ENCODE peak calls at places on chromosomes 16 and 17, in seven cellular contexts. One of them, this sample, is unnamed. For H3K4me1, the result is how much of the 10 kb centered on the place peaks cover.

GRCh38 chr16:22711847-22712246 is 102.1 kb upstream of the HS3ST2 start:
- DNase-seq in A549: no peak
- DNase-seq in tibial artery: no peak
- DNase-seq in fibroblast of lung: no peak
- DNase-seq in HepG2: no peak
- DNase-seq in IMR-90: no peak
- DNase-seq in SK-N-SH: no peak
- DNase-seq in this sample: no peak

GRCh38 chr17:28712705-28713415 is 1.2 kb upstream of the PROCA1 start:
- DNase-seq in A549: no peak
- DNase-seq in tibial artery: no peak
- DNase-seq in fibroblast of lung: no peak
- DNase-seq in HepG2: no peak
- DNase-seq in IMR-90: no peak
- DNase-seq in SK-N-SH: no peak
- DNase-seq in this sample: no peak

GRCh38 chr17:74497471-74497870 is 31.0 kb downstream of the CD300A start:
- DNase-seq in A549: no peak
- DNase-seq in tibial artery: peak
- DNase-seq in fibroblast of lung: no peak
- DNase-seq in HepG2: no peak
- DNase-seq in IMR-90: no peak
- DNase-seq in SK-N-SH: no peak
- DNase-seq in this sample: no peak

GRCh38 chr17:48429156-48429555 is 858 bp downstream of the SKAP1 start:
- DNase-seq in A549: no peak
- DNase-seq in tibial artery: no peak
- DNase-seq in fibroblast of lung: no peak
- DNase-seq in HepG2: no peak
- DNase-seq in IMR-90: no peak
- DNase-seq in SK-N-SH: no peak
- DNase-seq in this sample: no peak

GRCh38 chr16:80948886-80949502 is 57.7 kb downstream of the CMC2 start:
- DNase-seq in A549: no peak
- DNase-seq in tibial artery: no peak
- DNase-seq in fibroblast of lung: no peak
- DNase-seq in HepG2: peak
- DNase-seq in IMR-90: peak
- DNase-seq in SK-N-SH: peak
- DNase-seq in this sample: no peak

GRCh38 chr17:80045703-80046102 is 9.3 kb downstream of the CCDC40 start:
- DNase-seq in A549: no peak
- DNase-seq in tibial artery: no peak
- DNase-seq in fibroblast of lung: no peak
- DNase-seq in HepG2: no peak
- DNase-seq in IMR-90: no peak
- DNase-seq in SK-N-SH: no peak
- DNase-seq in this sample: no peak

GRCh38 chr16:78703951-78704350 is 604.5 kb downstream of the WWOX start:
- DNase-seq in A549: no peak
- DNase-seq in tibial artery: no peak
- DNase-seq in fibroblast of lung: no peak
- DNase-seq in HepG2: no peak
- DNase-seq in IMR-90: no peak
- DNase-seq in SK-N-SH: no peak
- DNase-seq in this sample: no peak

GRCh38 chr17:68567035-68567434 is 34.1 kb downstream of the FAM20A start:
- DNase-seq in A549: no peak
- DNase-seq in tibial artery: no peak
- DNase-seq in fibroblast of lung: no peak
- DNase-seq in HepG2: peak
- DNase-seq in IMR-90: no peak
- DNase-seq in SK-N-SH: no peak
- DNase-seq in this sample: no peak

GRCh38 chr17:7460850-7461660 is 16.2 kb downstream of the CHRNB1 start:
- DNase-seq in A549: no peak
- DNase-seq in tibial artery: no peak
- DNase-seq in fibroblast of lung: no peak
- DNase-seq in HepG2: no peak
- DNase-seq in IMR-90: no peak
- DNase-seq in SK-N-SH: no peak
- DNase-seq in this sample: no peak

GRCh38 chr16:82262244-82262643 is 92.2 kb upstream of the MPHOSPH6 start:
- DNase-seq in A549: no peak
- DNase-seq in tibial artery: no peak
- DNase-seq in fibroblast of lung: no peak
- DNase-seq in HepG2: no peak
- DNase-seq in IMR-90: no peak
- DNase-seq in SK-N-SH: no peak
- DNase-seq in this sample: no peak

GRCh38 chr16:81625544-81626152 is 153.4 kb upstream of the PLCG2 start:
- DNase-seq in A549: no peak
- DNase-seq in tibial artery: peak
- DNase-seq in fibroblast of lung: peak
- DNase-seq in HepG2: no peak
- DNase-seq in IMR-90: peak
- DNase-seq in SK-N-SH: no peak
- DNase-seq in this sample: peak

GRCh38 chr17:29592850-29593545 is at the start of gene ANKRD13B:
- DNase-seq in A549: no peak
- DNase-seq in tibial artery: no peak
- DNase-seq in fibroblast of lung: no peak
- DNase-seq in HepG2: no peak
- DNase-seq in IMR-90: no peak
- DNase-seq in SK-N-SH: peak
- DNase-seq in this sample: no peak

GRCh38 chr16:66618588-66618987 is 14.1 kb downstream of the CMTM3 start:
- DNase-seq in A549: no peak
- DNase-seq in tibial artery: peak
- DNase-seq in fibroblast of lung: peak
- DNase-seq in HepG2: no peak
- DNase-seq in IMR-90: peak
- DNase-seq in SK-N-SH: no peak
- DNase-seq in this sample: peak

GRCh38 chr17:39328815-39329214 is 72.6 kb downstream of the FBXL20 start:
- DNase-seq in A549: no peak
- DNase-seq in tibial artery: no peak
- DNase-seq in fibroblast of lung: no peak
- DNase-seq in HepG2: no peak
- DNase-seq in IMR-90: peak
- DNase-seq in SK-N-SH: no peak
- DNase-seq in this sample: no peak

GRCh38 chr16:87252269-87252970 is 64.8 kb downstream of the C16orf95 start:
- DNase-seq in A549: no peak
- DNase-seq in tibial artery: no peak
- DNase-seq in fibroblast of lung: peak
- DNase-seq in HepG2: no peak
- DNase-seq in IMR-90: no peak
- DNase-seq in SK-N-SH: no peak
- DNase-seq in this sample: no peak

GRCh38 chr17:68456529-68457167 is 648 bp downstream of the WIPI1 start:
- DNase-seq in A549: peak
- DNase-seq in tibial artery: peak
- DNase-seq in fibroblast of lung: peak
- DNase-seq in HepG2: peak
- DNase-seq in IMR-90: peak
- DNase-seq in SK-N-SH: peak
- DNase-seq in this sample: peak

GRCh38 chr16:81450783-81451491 is 6.3 kb downstream of the CMIP start:
- DNase-seq in A549: no peak
- DNase-seq in tibial artery: no peak
- DNase-seq in fibroblast of lung: no peak
- DNase-seq in HepG2: no peak
- DNase-seq in IMR-90: no peak
- DNase-seq in SK-N-SH: no peak
- DNase-seq in this sample: no peak

GRCh38 chr17:57629886-57630285 is 115.2 kb downstream of the CCDC182 start:
- DNase-seq in A549: no peak
- DNase-seq in tibial artery: peak
- DNase-seq in fibroblast of lung: no peak
- DNase-seq in HepG2: no peak
- DNase-seq in IMR-90: no peak
- DNase-seq in SK-N-SH: no peak
- DNase-seq in this sample: no peak

GRCh38 chr16:14354561-14355351 is 275.3 kb downstream of the PARN start:
- DNase-seq in A549: no peak
- DNase-seq in tibial artery: no peak
- DNase-seq in fibroblast of lung: no peak
- DNase-seq in HepG2: no peak
- DNase-seq in IMR-90: peak
- DNase-seq in SK-N-SH: no peak
- DNase-seq in this sample: no peak

GRCh38 chr17:74010903-74011302 is 192.6 kb upstream of the RPL38 start:
- DNase-seq in A549: no peak
- DNase-seq in tibial artery: no peak
- DNase-seq in fibroblast of lung: no peak
- DNase-seq in HepG2: no peak
- DNase-seq in IMR-90: no peak
- DNase-seq in SK-N-SH: no peak
- DNase-seq in this sample: no peak

GRCh38 chr17:70256751-70257150 is 87.4 kb downstream of the KCNJ2 start:
- DNase-seq in A549: no peak
- DNase-seq in tibial artery: no peak
- DNase-seq in fibroblast of lung: peak
- DNase-seq in HepG2: no peak
- DNase-seq in IMR-90: no peak
- DNase-seq in SK-N-SH: no peak
- DNase-seq in this sample: no peak
- H3K27ac ChIP-seq in A549: no peak
- H3K27ac ChIP-seq in tibial artery: no peak
- H3K27ac ChIP-seq in fibroblast of lung: no peak
- H3K27ac ChIP-seq in HepG2: no peak
- H3K27ac ChIP-seq in IMR-90: no peak
- H3K27ac ChIP-seq in SK-N-SH: no peak
- H3K27ac ChIP-seq in this sample: no peak

GRCh38 chr16:68070811-68071546 is 14.2 kb upstream of the NFATC3 start:
- DNase-seq in A549: no peak
- DNase-seq in tibial artery: no peak
- DNase-seq in fibroblast of lung: no peak
- DNase-seq in HepG2: no peak
- DNase-seq in IMR-90: no peak
- DNase-seq in SK-N-SH: no peak
- DNase-seq in this sample: no peak

GRCh38 chr16:68070249-68070725 is 14.9 kb upstream of the NFATC3 start:
- DNase-seq in A549: no peak
- DNase-seq in tibial artery: no peak
- DNase-seq in fibroblast of lung: no peak
- DNase-seq in HepG2: no peak
- DNase-seq in IMR-90: no peak
- DNase-seq in SK-N-SH: no peak
- DNase-seq in this sample: no peak

GRCh38 chr16:68071547-68071901 is 13.6 kb upstream of the NFATC3 start:
- DNase-seq in A549: no peak
- DNase-seq in tibial artery: no peak
- DNase-seq in fibroblast of lung: no peak
- DNase-seq in HepG2: no peak
- DNase-seq in IMR-90: no peak
- DNase-seq in SK-N-SH: no peak
- DNase-seq in this sample: no peak

GRCh38 chr16:68073902-68074760 is 11.0 kb upstream of the NFATC3 start:
- DNase-seq in A549: no peak
- DNase-seq in tibial artery: no peak
- DNase-seq in fibroblast of lung: no peak
- DNase-seq in HepG2: no peak
- DNase-seq in IMR-90: no peak
- DNase-seq in SK-N-SH: no peak
- DNase-seq in this sample: no peak

DNA sequence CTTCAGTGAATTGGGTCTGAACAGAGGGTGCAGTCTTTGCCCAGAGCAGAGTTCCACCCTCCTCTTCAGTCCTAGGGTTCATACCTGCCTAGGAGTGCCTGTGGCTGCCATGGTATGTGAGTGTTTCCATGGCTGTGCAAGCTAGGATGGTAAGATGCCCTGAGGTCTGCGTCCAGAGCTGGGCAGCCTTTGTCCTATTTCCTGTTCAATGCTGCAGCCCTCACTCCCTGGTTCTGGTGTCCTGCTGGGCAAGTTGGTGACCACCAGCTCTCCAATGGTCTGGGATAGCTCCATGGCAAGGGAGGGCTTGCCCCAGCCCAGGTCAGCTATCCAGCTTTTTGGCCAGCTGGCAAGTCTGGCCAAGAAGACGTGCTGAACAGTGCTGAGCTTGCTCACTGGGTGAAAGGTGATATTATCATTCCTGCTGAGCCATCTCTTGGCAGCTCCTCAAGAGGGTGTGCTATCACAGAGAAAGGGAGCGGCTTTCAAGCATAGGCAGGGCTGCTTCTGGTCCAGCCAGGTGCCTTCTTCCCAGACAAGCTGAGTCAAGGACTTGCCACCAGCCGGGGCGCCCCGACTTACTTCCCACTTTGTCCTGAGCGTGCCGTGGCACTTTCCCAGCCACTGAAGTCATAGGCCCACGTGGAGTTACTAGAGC is 13.0 kb upstream of the NFATC3 start:
- DNase-seq in A549: no peak
- DNase-seq in tibial artery: no peak
- DNase-seq in fibroblast of lung: no peak
- DNase-seq in HepG2: no peak
- DNase-seq in IMR-90: peak
- DNase-seq in SK-N-SH: no peak
- DNase-seq in this sample: peak
- TF ChIP-seq CTCF in A549: no peak
- TF ChIP-seq CTCF in tibial artery: no peak
- TF ChIP-seq CTCF in fibroblast of lung: no peak
- TF ChIP-seq CTCF in HepG2: no peak
- TF ChIP-seq CTCF in IMR-90: no peak
- TF ChIP-seq CTCF in SK-N-SH: no peak
- TF ChIP-seq CTCF in this sample: peak

DNA sequence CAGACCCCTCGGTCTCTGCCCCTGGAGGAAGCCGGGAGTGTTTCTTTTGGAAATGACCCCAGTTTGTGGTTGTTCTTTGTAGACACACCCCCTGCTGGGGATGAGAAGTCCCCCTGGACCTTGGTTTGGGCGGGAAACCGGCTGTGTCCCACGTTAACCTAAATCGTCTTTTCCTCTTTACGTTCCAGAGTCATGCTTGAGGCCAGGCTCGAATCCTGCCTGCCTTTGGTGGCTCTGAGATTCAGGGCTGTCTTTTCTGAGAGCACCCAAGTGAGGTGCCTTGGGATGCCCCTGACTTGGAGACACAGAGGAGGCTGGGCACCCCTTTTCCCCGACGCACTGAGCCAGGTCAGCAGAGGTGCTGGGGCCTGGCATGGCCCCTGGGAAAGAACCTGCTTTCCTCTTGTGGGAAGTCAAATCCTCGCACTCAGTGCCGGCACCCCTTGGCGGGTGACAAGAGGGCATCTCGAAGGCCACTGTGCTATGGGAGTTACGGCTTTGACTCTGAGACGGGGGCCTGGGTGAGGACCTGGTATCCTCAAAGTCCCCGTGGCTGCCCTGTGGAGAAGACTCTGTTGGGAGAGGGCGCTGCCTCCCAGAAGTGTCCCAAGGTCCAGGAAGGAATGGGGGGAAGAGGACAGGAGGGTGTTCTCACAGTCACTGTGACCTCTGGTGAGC is 116.8 kb downstream of the METRNL start:
- DNase-seq in A549: no peak
- DNase-seq in tibial artery: peak
- DNase-seq in fibroblast of lung: peak
- DNase-seq in HepG2: no peak
- DNase-seq in IMR-90: peak
- DNase-seq in SK-N-SH: no peak
- DNase-seq in this sample: no peak
- H3K4me1 ChIP-seq in A549: under half
- H3K4me1 ChIP-seq in tibial artery: under half
- H3K4me1 ChIP-seq in fibroblast of lung: under half
- H3K4me1 ChIP-seq in HepG2: under half
- H3K4me1 ChIP-seq in IMR-90: under half
- H3K4me1 ChIP-seq in SK-N-SH: under half
- H3K4me1 ChIP-seq in this sample: under half

GRCh38 chr17:10275418-10275817 is 77.0 kb upstream of the GAS7 start:
- DNase-seq in A549: no peak
- DNase-seq in tibial artery: no peak
- DNase-seq in fibroblast of lung: no peak
- DNase-seq in HepG2: no peak
- DNase-seq in IMR-90: no peak
- DNase-seq in SK-N-SH: no peak
- DNase-seq in this sample: no peak
- H3K27ac ChIP-seq in A549: no peak
- H3K27ac ChIP-seq in tibial artery: no peak
- H3K27ac ChIP-seq in fibroblast of lung: no peak
- H3K27ac ChIP-seq in HepG2: no peak
- H3K27ac ChIP-seq in IMR-90: no peak
- H3K27ac ChIP-seq in SK-N-SH: no peak
- H3K27ac ChIP-seq in this sample: no peak

This sample was measured in foreskin keratinocyte.